ENCODE peak calls at places on chromosomes 1 and 21, in seven cellular contexts. P, R, L, O, Y, C and V are unnamed samples.

GRCh38 chr21:29308456-29308783 is 9.7 kb downstream of the BACH1 start:
- DNase-seq in P (no peak), R (no peak), L (no peak), O (no peak), Y (no peak), C (no peak), V (no peak)

GRCh38 chr1:37697090-37697489 is 4.8 kb downstream of the CDCA8 start:
- DNase-seq in P (no peak), R (no peak), L (no peak), O (no peak), Y (no peak), C (no peak), V (no peak)

GRCh38 chr1:3389093-3389833 is 65.2 kb upstream of the ARHGEF16 start:
- DNase-seq in P (no peak), R (no peak), L (no peak), O (no peak), Y (no peak), C (no peak), V (no peak)

GRCh38 chr1:94334156-94334555 is 84.0 kb upstream of the ABCD3 start:
- DNase-seq in P (no peak), R (no peak), L (no peak), O (no peak), Y (no peak), C (no peak), V (no peak)

GRCh38 chr1:116986531-116987255 is 14.9 kb upstream of the CD101 start:
- DNase-seq in P (no peak), R (no peak), L (no peak), O (peak), Y (no peak), C (no peak), V (no peak)

GRCh38 chr1:43238104-43238503 is 31.7 kb upstream of the TMEM125 start:
- DNase-seq in P (peak), R (peak), L (peak), O (peak), Y (peak), C (peak), V (no peak)

GRCh38 chr1:157496121-157496526 is 56.2 kb downstream of the FCRL5 start:
- DNase-seq in P (no peak), R (peak), L (peak), O (peak), Y (peak), C (no peak), V (no peak)

GRCh38 chr1:58934711-58935110 is 150.9 kb upstream of the JUN start:
- DNase-seq in P (peak), R (no peak), L (no peak), O (no peak), Y (no peak), C (no peak), V (no peak)

GRCh38 chr1:205680073-205680851 is at the start of gene SLC45A3:
- DNase-seq in P (no peak), R (no peak), L (no peak), O (peak), Y (no peak), C (peak), V (no peak)

GRCh38 chr1:228283476-228284147 is 75.8 kb downstream of the OBSCN start:
- DNase-seq in P (peak), R (no peak), L (no peak), O (peak), Y (no peak), C (no peak), V (no peak)

GRCh38 chr1:210260087-210260486 is 27.5 kb downstream of the SERTAD4 start:
- DNase-seq in P (no peak), R (no peak), L (no peak), O (no peak), Y (no peak), C (no peak), V (no peak)

GRCh38 chr1:168236836-168237611 is 11.2 kb downstream of the SFT2D2 start:
- DNase-seq in P (no peak), R (no peak), L (no peak), O (peak), Y (no peak), C (no peak), V (no peak)

GRCh38 chr1:151540982-151541377 is 871 bp downstream of the TUFT1 start:
- DNase-seq in P (no peak), R (no peak), L (no peak), O (peak), Y (peak), C (peak), V (no peak)

GRCh38 chr1:226429051-226429461 is 21.2 kb upstream of the PARP1 start:
- DNase-seq in P (no peak), R (no peak), L (no peak), O (no peak), Y (peak), C (no peak), V (no peak)

GRCh38 chr1:13623021-13623637 is 39.5 kb downstream of the PDPN start:
- DNase-seq in P (no peak), R (no peak), L (no peak), O (no peak), Y (no peak), C (no peak), V (no peak)

GRCh38 chr21:38811257-38811656 is 5.5 kb downstream of the ETS2 start:
- DNase-seq in P (peak), R (no peak), L (no peak), O (no peak), Y (peak), C (no peak), V (no peak)

GRCh38 chr1:30083800-30084464 is 639.5 kb downstream of the MATN1 start:
- DNase-seq in P (peak), R (no peak), L (no peak), O (no peak), Y (peak), C (no peak), V (no peak)

GRCh38 chr1:63205776-63206175 is 116.6 kb upstream of the FOXD3 start:
- DNase-seq in P (no peak), R (no peak), L (no peak), O (no peak), Y (no peak), C (no peak), V (no peak)

GRCh38 chr1:31111290-31111951 is 45.9 kb upstream of the PUM1 start:
- DNase-seq in P (no peak), R (peak), L (no peak), O (no peak), Y (peak), C (no peak), V (no peak)

GRCh38 chr1:33898933-33899332 is 35.1 kb downstream of the HMGB4 start:
- DNase-seq in P (no peak), R (no peak), L (no peak), O (no peak), Y (no peak), C (no peak), V (no peak)

GRCh38 chr1:28577738-28578536 is 14.1 kb upstream of the RAB42 start:
- DNase-seq in P (no peak), R (no peak), L (peak), O (no peak), Y (peak), C (no peak), V (no peak)

GRCh38 chr1:2232255-2232915 is 4.3 kb downstream of the SKI start:
- DNase-seq in P (no peak), R (no peak), L (no peak), O (no peak), Y (no peak), C (no peak), V (no peak)

GRCh38 chr1:53982034-53982761 is 35.8 kb downstream of the LDLRAD1 start:
- DNase-seq in P (peak), R (no peak), L (no peak), O (no peak), Y (peak), C (peak), V (no peak)

GRCh38 chr1:155322571-155322952 is 1.9 kb downstream of the RUSC1 start:
- DNase-seq in P (peak), R (no peak), L (no peak), O (peak), Y (no peak), C (peak), V (no peak)

GRCh38 chr1:214439352-214440119 is 111.9 kb downstream of the PTPN14 start:
- DNase-seq in P (no peak), R (peak), L (peak), O (peak), Y (no peak), C (no peak), V (peak)

GRCh38 chr1:21289700-21290545 is at the start of gene ECE1:
- DNase-seq in P (no peak), R (peak), L (peak), O (peak), Y (no peak), C (no peak), V (no peak)